ENCODE peak calls at places on chromosome 22, in six cellular contexts. One of them, this sample, is unnamed.

GRCh38 chr22:39150848-39151215 is 1.6 kb downstream of the CBX7 start:
- DNase-seq in HepG2: no peak
- DNase-seq in HCT116: no peak
- DNase-seq in K562: no peak
- DNase-seq in GM12878: no peak
- DNase-seq in H1: no peak
- DNase-seq in this sample: no peak

GRCh38 chr22:48717883-48718817 is 1109.5 kb downstream of the BRD1 start:
- DNase-seq in HepG2: no peak
- DNase-seq in HCT116: no peak
- DNase-seq in K562: no peak
- DNase-seq in GM12878: no peak
- DNase-seq in H1: no peak
- DNase-seq in this sample: peak

GRCh38 chr22:26474687-26475086 is 8.9 kb downstream of the HPS4 start:
- DNase-seq in HepG2: no peak
- DNase-seq in HCT116: no peak
- DNase-seq in K562: no peak
- DNase-seq in GM12878: no peak
- DNase-seq in H1: no peak
- DNase-seq in this sample: no peak

GRCh38 chr22:42134033-42135020 is 3.7 kb upstream of the CYP2D6 start:
- DNase-seq in HepG2: no peak
- DNase-seq in HCT116: no peak
- DNase-seq in K562: no peak
- DNase-seq in GM12878: no peak
- DNase-seq in H1: no peak
- DNase-seq in this sample: no peak

GRCh38 chr22:21003782-21004181 is 1.9 kb upstream of the THAP7 start:
- DNase-seq in HepG2: no peak
- DNase-seq in HCT116: no peak
- DNase-seq in K562: peak
- DNase-seq in GM12878: no peak
- DNase-seq in H1: no peak
- DNase-seq in this sample: no peak

GRCh38 chr22:30876925-30877553 is 91.5 kb downstream of the MORC2 start:
- DNase-seq in HepG2: no peak
- DNase-seq in HCT116: no peak
- DNase-seq in K562: no peak
- DNase-seq in GM12878: no peak
- DNase-seq in H1: no peak
- DNase-seq in this sample: no peak

GRCh38 chr22:30309981-30310672 is 16.6 kb downstream of the TBC1D10A start:
- DNase-seq in HepG2: no peak
- DNase-seq in HCT116: no peak
- DNase-seq in K562: no peak
- DNase-seq in GM12878: peak
- DNase-seq in H1: no peak
- DNase-seq in this sample: no peak

GRCh38 chr22:43406186-43406790 is 5.5 kb upstream of the MPPED1 start:
- DNase-seq in HepG2: no peak
- DNase-seq in HCT116: no peak
- DNase-seq in K562: no peak
- DNase-seq in GM12878: no peak
- DNase-seq in H1: no peak
- DNase-seq in this sample: no peak

GRCh38 chr22:43897751-43898261 is 6.0 kb upstream of the PNPLA5 start:
- DNase-seq in HepG2: no peak
- DNase-seq in HCT116: no peak
- DNase-seq in K562: no peak
- DNase-seq in GM12878: no peak
- DNase-seq in H1: no peak
- DNase-seq in this sample: no peak

GRCh38 chr22:22674473-22674872 is 30.1 kb downstream of the GGTLC2 start:
- DNase-seq in HepG2: no peak
- DNase-seq in HCT116: no peak
- DNase-seq in K562: no peak
- DNase-seq in GM12878: no peak
- DNase-seq in H1: no peak
- DNase-seq in this sample: no peak
- TF ChIP-seq ATF3 in HepG2: no peak
- TF ChIP-seq ATF3 in HCT116: no peak
- TF ChIP-seq ATF3 in K562: no peak
- TF ChIP-seq ATF3 in GM12878: no peak
- TF ChIP-seq ATF3 in H1: no peak
- TF ChIP-seq ATF3 in this sample: no peak

GRCh38 chr22:50216684-50217520 is 16.1 kb downstream of the SELENOO start:
- DNase-seq in HepG2: no peak
- DNase-seq in HCT116: no peak
- DNase-seq in K562: no peak
- DNase-seq in GM12878: no peak
- DNase-seq in H1: no peak
- DNase-seq in this sample: no peak
- TF ChIP-seq ATF3 in HepG2: no peak
- TF ChIP-seq ATF3 in HCT116: no peak
- TF ChIP-seq ATF3 in K562: no peak
- TF ChIP-seq ATF3 in GM12878: no peak
- TF ChIP-seq ATF3 in H1: no peak
- TF ChIP-seq ATF3 in this sample: no peak

DNA sequence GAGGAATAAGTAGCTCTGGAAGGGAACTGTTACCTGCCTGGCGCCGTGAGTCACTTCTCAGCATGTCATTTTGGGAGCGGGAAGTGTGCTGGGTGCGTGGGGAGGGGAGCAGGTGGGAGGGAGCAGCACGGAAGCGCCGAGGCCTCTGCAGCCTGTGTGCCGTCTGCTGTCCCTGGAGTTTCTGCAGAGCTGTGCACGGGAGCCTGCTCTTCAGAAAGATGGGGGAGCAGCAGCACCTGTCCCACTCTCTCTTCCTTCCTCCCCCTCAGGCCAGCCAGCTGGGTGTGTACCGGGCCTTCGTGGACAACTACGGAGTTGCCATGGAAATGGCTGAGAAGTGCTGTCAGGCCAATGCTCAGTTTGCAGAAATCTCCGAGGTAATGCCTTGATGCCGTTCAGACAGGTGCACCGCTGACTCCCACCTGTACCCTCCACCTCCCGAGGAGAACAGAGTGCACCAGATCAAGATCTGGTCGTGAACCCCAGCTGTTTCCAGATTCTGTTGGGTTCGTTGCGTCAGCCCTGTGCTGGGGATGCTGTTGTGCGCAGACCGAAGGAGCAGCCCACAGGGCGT is 87.9 kb downstream of the BCR start:
- DNase-seq in HepG2: no peak
- DNase-seq in HCT116: no peak
- DNase-seq in K562: no peak
- DNase-seq in GM12878: no peak
- DNase-seq in H1: no peak
- DNase-seq in this sample: no peak
- TF ChIP-seq ATF3 in HepG2: no peak
- TF ChIP-seq ATF3 in HCT116: no peak
- TF ChIP-seq ATF3 in K562: no peak
- TF ChIP-seq ATF3 in GM12878: no peak
- TF ChIP-seq ATF3 in H1: no peak
- TF ChIP-seq ATF3 in this sample: no peak

GRCh38 chr22:19607198-19608113 is 83.2 kb upstream of the CLDN5 start:
- DNase-seq in HepG2: no peak
- DNase-seq in HCT116: no peak
- DNase-seq in K562: no peak
- DNase-seq in GM12878: no peak
- DNase-seq in H1: peak
- DNase-seq in this sample: peak
- TF ChIP-seq ATF3 in HepG2: no peak
- TF ChIP-seq ATF3 in HCT116: no peak
- TF ChIP-seq ATF3 in K562: no peak
- TF ChIP-seq ATF3 in GM12878: no peak
- TF ChIP-seq ATF3 in H1: no peak
- TF ChIP-seq ATF3 in this sample: no peak

GRCh38 chr22:46656856-46657654 is 36.9 kb downstream of the GRAMD4 start:
- DNase-seq in HepG2: no peak
- DNase-seq in HCT116: no peak
- DNase-seq in K562: no peak
- DNase-seq in GM12878: no peak
- DNase-seq in H1: no peak
- DNase-seq in this sample: no peak

GRCh38 chr22:46659791-46660186 is 39.6 kb downstream of the GRAMD4 start:
- DNase-seq in HepG2: no peak
- DNase-seq in HCT116: no peak
- DNase-seq in K562: no peak
- DNase-seq in GM12878: no peak
- DNase-seq in H1: no peak
- DNase-seq in this sample: no peak

GRCh38 chr22:46657655-46657953 is 37.4 kb downstream of the GRAMD4 start:
- DNase-seq in HepG2: no peak
- DNase-seq in HCT116: no peak
- DNase-seq in K562: no peak
- DNase-seq in GM12878: no peak
- DNase-seq in H1: no peak
- DNase-seq in this sample: no peak

GRCh38 chr22:46659059-46659790 is 39.0 kb downstream of the GRAMD4 start:
- DNase-seq in HepG2: no peak
- DNase-seq in HCT116: no peak
- DNase-seq in K562: no peak
- DNase-seq in GM12878: no peak
- DNase-seq in H1: no peak
- DNase-seq in this sample: no peak

DNA sequence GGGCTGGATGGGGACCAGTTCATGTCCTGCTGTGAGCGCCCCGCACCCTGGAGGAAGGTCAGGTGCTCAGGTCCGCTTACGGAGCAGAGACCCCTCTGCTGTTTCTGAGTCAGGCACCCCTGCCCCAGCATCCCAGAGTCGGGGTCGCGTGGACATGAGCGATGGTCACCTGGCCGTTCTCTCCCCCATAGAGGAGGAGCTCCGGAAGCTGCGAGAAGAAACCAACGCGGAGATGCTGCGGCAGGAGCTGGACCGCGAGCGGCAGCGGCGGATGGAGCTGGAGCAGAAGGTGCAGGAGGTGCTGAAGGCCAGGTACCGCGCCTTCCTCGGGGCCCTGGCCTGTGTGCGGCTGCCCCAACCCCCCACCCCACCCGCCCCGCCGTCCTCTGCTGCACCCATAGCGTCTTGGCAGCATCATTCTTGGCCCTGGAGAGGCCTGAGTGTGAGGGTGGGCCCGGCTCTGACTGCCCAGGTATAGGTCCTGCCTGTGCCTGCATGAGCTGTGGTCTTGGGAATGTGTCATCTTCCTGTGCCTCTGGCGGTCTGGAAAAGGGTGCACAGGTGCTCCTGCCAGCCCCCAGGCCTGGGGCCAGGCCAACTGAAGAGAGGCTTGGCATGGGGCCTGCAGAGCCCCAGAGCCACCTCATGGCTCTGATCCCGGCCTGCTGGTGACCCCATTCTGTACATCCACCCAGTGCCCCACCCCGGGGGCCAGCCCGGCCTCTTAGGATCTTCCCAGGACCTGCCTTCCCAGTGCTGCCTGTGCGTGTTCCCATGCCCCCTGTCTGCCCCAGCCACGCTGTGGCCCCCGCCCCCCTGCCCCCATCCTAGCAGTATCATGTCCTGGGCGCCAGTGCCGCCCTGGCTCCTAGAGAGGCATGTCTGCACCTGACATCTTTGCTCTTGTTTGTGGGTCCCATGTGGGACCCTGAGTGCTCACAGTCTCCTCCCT is 38.1 kb downstream of the GRAMD4 start:
- DNase-seq in HepG2: no peak
- DNase-seq in HCT116: no peak
- DNase-seq in K562: no peak
- DNase-seq in GM12878: no peak
- DNase-seq in H1: no peak
- DNase-seq in this sample: no peak
- TF ChIP-seq ATF3 in HepG2: no peak
- TF ChIP-seq ATF3 in HCT116: no peak
- TF ChIP-seq ATF3 in K562: no peak
- TF ChIP-seq ATF3 in GM12878: no peak
- TF ChIP-seq ATF3 in H1: no peak
- TF ChIP-seq ATF3 in this sample: no peak

GRCh38 chr22:35517769-35518530 is 22.7 kb upstream of the RASD2 start:
- DNase-seq in HepG2: no peak
- DNase-seq in HCT116: no peak
- DNase-seq in K562: no peak
- DNase-seq in GM12878: no peak
- DNase-seq in H1: no peak
- DNase-seq in this sample: no peak
- TF ChIP-seq ATF3 in HepG2: no peak
- TF ChIP-seq ATF3 in HCT116: no peak
- TF ChIP-seq ATF3 in K562: no peak
- TF ChIP-seq ATF3 in GM12878: no peak
- TF ChIP-seq ATF3 in H1: no peak
- TF ChIP-seq ATF3 in this sample: no peak

GRCh38 chr22:46737105-46737975 is 712 bp downstream of the CERK start:
- DNase-seq in HepG2: no peak
- DNase-seq in HCT116: no peak
- DNase-seq in K562: peak
- DNase-seq in GM12878: no peak
- DNase-seq in H1: peak
- DNase-seq in this sample: peak

GRCh38 chr22:46740910-46741785 is 3.1 kb upstream of the CERK start:
- DNase-seq in HepG2: no peak
- DNase-seq in HCT116: no peak
- DNase-seq in K562: no peak
- DNase-seq in GM12878: no peak
- DNase-seq in H1: no peak
- DNase-seq in this sample: no peak

GRCh38 chr22:46737976-46738641 is at the start of gene CERK:
- DNase-seq in HepG2: peak
- DNase-seq in HCT116: no peak
- DNase-seq in K562: peak
- DNase-seq in GM12878: no peak
- DNase-seq in H1: peak
- DNase-seq in this sample: peak

GRCh38 chr22:46738642-46738960 is 549 bp upstream of the CERK start:
- DNase-seq in HepG2: peak
- DNase-seq in HCT116: no peak
- DNase-seq in K562: no peak
- DNase-seq in GM12878: no peak
- DNase-seq in H1: no peak
- DNase-seq in this sample: peak

GRCh38 chr22:46738961-46739870 is 1.2 kb upstream of the CERK start:
- DNase-seq in HepG2: peak
- DNase-seq in HCT116: peak
- DNase-seq in K562: peak
- DNase-seq in GM12878: no peak
- DNase-seq in H1: peak
- DNase-seq in this sample: no peak
- TF ChIP-seq ATF3 in HepG2: no peak
- TF ChIP-seq ATF3 in HCT116: no peak
- TF ChIP-seq ATF3 in K562: no peak
- TF ChIP-seq ATF3 in GM12878: no peak
- TF ChIP-seq ATF3 in H1: no peak
- TF ChIP-seq ATF3 in this sample: no peak

This sample was measured in WTC11.